ENCODE peak calls at places on chromosomes 3 and 15, in six cellular contexts. One of them, this sample, is unnamed.

GRCh38 chr3:190517696-190518095 is 3.8 kb downstream of the IL1RAP start:
- DNase-seq in mesenchymal stem cell: peak
- DNase-seq in H1: no peak
- DNase-seq in H9: no peak
- DNase-seq in neuronal stem cell: no peak
- DNase-seq in trophoblast cell: peak
- DNase-seq in this sample: peak

GRCh38 chr15:32120577-32121465 is 90.5 kb downstream of the CHRNA7 start:
- DNase-seq in neuronal stem cell: no peak
- DNase-seq in mesenchymal stem cell: no peak
- DNase-seq in H1: no peak
- DNase-seq in H9: no peak
- DNase-seq in trophoblast cell: no peak
- DNase-seq in this sample: no peak

GRCh38 chr3:127784865-127785710 is 37.2 kb downstream of the MGLL start:
- DNase-seq in H9: no peak
- DNase-seq in neuronal stem cell: no peak
- DNase-seq in mesenchymal stem cell: no peak
- DNase-seq in trophoblast cell: no peak
- DNase-seq in H1: no peak
- DNase-seq in this sample: no peak

GRCh38 chr15:32670624-32671022 is 29.1 kb downstream of the SCG5 start:
- DNase-seq in trophoblast cell: no peak
- DNase-seq in mesenchymal stem cell: no peak
- DNase-seq in H1: no peak
- DNase-seq in H9: no peak
- DNase-seq in neuronal stem cell: no peak
- DNase-seq in this sample: no peak

GRCh38 chr3:61253756-61254155 is 2.5 kb upstream of the FHIT start:
- DNase-seq in neuronal stem cell: no peak
- DNase-seq in mesenchymal stem cell: no peak
- DNase-seq in H1: no peak
- DNase-seq in trophoblast cell: no peak
- DNase-seq in H9: no peak
- DNase-seq in this sample: no peak

GRCh38 chr3:52203701-52204100 is 5.7 kb downstream of the ALAS1 start:
- DNase-seq in neuronal stem cell: no peak
- DNase-seq in mesenchymal stem cell: no peak
- DNase-seq in H9: no peak
- DNase-seq in trophoblast cell: no peak
- DNase-seq in H1: no peak
- DNase-seq in this sample: no peak

GRCh38 chr15:77510066-77511044 is 89.7 kb downstream of the HMG20A start:
- DNase-seq in trophoblast cell: no peak
- DNase-seq in H9: peak
- DNase-seq in H1: peak
- DNase-seq in mesenchymal stem cell: no peak
- DNase-seq in neuronal stem cell: no peak
- DNase-seq in this sample: no peak

GRCh38 chr3:65604863-65605526 is 433.7 kb downstream of the MAGI1 start:
- DNase-seq in H1: no peak
- DNase-seq in mesenchymal stem cell: peak
- DNase-seq in H9: no peak
- DNase-seq in trophoblast cell: peak
- DNase-seq in neuronal stem cell: no peak
- DNase-seq in this sample: peak

GRCh38 chr3:157123621-157124020 is 36.3 kb downstream of the CCNL1 start:
- DNase-seq in H1: no peak
- DNase-seq in neuronal stem cell: no peak
- DNase-seq in trophoblast cell: no peak
- DNase-seq in H9: no peak
- DNase-seq in mesenchymal stem cell: no peak
- DNase-seq in this sample: peak

GRCh38 chr3:70871909-70872656 is 559.6 kb upstream of the MDFIC2 start:
- DNase-seq in trophoblast cell: peak
- DNase-seq in neuronal stem cell: no peak
- DNase-seq in H1: no peak
- DNase-seq in mesenchymal stem cell: peak
- DNase-seq in H9: no peak
- DNase-seq in this sample: peak

GRCh38 chr15:79091204-79091867 is 756 bp upstream of the RASGRF1 start:
- DNase-seq in neuronal stem cell: peak
- DNase-seq in mesenchymal stem cell: peak
- DNase-seq in H1: peak
- DNase-seq in trophoblast cell: peak
- DNase-seq in H9: peak
- DNase-seq in this sample: peak

GRCh38 chr3:192467230-192468186 is 259.8 kb downstream of the FGF12 start:
- DNase-seq in trophoblast cell: peak
- DNase-seq in H1: peak
- DNase-seq in H9: peak
- DNase-seq in neuronal stem cell: peak
- DNase-seq in mesenchymal stem cell: peak
- DNase-seq in this sample: peak

GRCh38 chr15:39785139-39785538 is 2.5 kb upstream of the FSIP1 start:
- DNase-seq in trophoblast cell: no peak
- DNase-seq in mesenchymal stem cell: no peak
- DNase-seq in neuronal stem cell: no peak
- DNase-seq in H9: no peak
- DNase-seq in H1: no peak
- DNase-seq in this sample: no peak

GRCh38 chr15:31260646-31261265 is 65.9 kb upstream of the KLF13 start:
- DNase-seq in H9: peak
- DNase-seq in H1: no peak
- DNase-seq in mesenchymal stem cell: no peak
- DNase-seq in neuronal stem cell: no peak
- DNase-seq in trophoblast cell: no peak
- DNase-seq in this sample: no peak

GRCh38 chr3:112042842-112043280 is 8.3 kb downstream of the TMPRSS7 start:
- DNase-seq in trophoblast cell: no peak
- DNase-seq in mesenchymal stem cell: no peak
- DNase-seq in H1: no peak
- DNase-seq in neuronal stem cell: no peak
- DNase-seq in H9: no peak
- DNase-seq in this sample: no peak

GRCh38 chr3:23889950-23890349 is 26.8 kb downstream of the NKIRAS1 start:
- DNase-seq in H9: no peak
- DNase-seq in H1: no peak
- DNase-seq in trophoblast cell: no peak
- DNase-seq in mesenchymal stem cell: no peak
- DNase-seq in neuronal stem cell: no peak
- DNase-seq in this sample: no peak

GRCh38 chr3:23885210-23885609 is 31.6 kb downstream of the NKIRAS1 start:
- DNase-seq in H9: no peak
- DNase-seq in neuronal stem cell: no peak
- DNase-seq in H1: no peak
- DNase-seq in trophoblast cell: peak
- DNase-seq in mesenchymal stem cell: no peak
- DNase-seq in this sample: no peak

GRCh38 chr3:23886311-23886710 is 30.5 kb downstream of the NKIRAS1 start:
- DNase-seq in H1: no peak
- DNase-seq in H9: no peak
- DNase-seq in neuronal stem cell: no peak
- DNase-seq in trophoblast cell: no peak
- DNase-seq in mesenchymal stem cell: no peak
- DNase-seq in this sample: no peak

GRCh38 chr3:23888617-23889228 is 28.1 kb downstream of the NKIRAS1 start:
- DNase-seq in H9: no peak
- DNase-seq in mesenchymal stem cell: peak
- DNase-seq in trophoblast cell: peak
- DNase-seq in H1: no peak
- DNase-seq in neuronal stem cell: no peak
- DNase-seq in this sample: peak

DNA sequence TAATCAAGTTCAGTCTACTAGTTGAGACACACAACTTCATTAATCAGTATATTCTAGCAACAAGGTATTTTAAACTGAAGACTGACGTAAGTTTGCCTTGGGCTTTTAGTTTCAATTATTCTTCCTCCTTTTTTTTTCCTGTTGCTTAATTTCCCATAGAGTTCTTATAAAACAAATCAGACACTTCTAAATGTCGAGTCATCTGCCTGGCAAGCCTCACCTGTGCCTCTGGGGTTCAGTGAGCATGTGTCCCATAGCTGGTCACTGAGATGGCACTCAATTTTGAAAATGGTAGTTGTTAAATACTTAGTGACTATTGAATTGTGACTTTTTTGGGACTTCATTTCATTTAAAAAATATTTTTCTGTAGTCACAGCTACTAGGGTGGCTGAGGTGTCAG is 27.4 kb downstream of the NKIRAS1 start:
- DNase-seq in neuronal stem cell: no peak
- DNase-seq in H1: no peak
- DNase-seq in H9: no peak
- DNase-seq in trophoblast cell: no peak
- DNase-seq in mesenchymal stem cell: no peak
- DNase-seq in this sample: no peak
- H3K14ac ChIP-seq in neuronal stem cell: no peak
- H3K14ac ChIP-seq in H1: no peak
- H3K14ac ChIP-seq in H9: no peak
- H3K14ac ChIP-seq in trophoblast cell: no peak
- H3K14ac ChIP-seq in mesenchymal stem cell: no peak
- H3K14ac ChIP-seq in this sample: no peak

DNA sequence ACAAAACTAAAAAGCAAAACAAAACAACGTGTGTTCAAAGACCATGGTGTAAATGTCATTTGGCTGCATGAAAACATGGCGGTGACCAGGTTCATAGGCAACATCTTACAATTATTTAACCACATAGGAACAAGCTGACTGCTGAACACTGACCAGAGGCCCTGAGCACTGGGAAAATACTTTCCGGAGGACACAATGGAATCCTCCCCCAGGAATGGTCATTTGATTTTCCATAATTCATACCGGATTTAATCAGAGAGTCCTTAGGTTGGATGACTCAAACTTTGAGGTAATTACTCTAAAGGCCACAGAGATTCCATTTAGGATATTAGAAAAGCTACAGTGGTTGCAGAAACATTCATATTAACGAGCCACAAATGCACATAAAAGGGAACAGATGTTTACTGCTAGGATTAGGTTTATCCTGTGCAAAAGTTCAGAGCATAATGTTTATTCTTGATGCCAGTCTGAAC is 254.7 kb downstream of the NR1D2 start:
- DNase-seq in H9: no peak
- DNase-seq in neuronal stem cell: no peak
- DNase-seq in H1: no peak
- DNase-seq in mesenchymal stem cell: peak
- DNase-seq in trophoblast cell: no peak
- DNase-seq in this sample: no peak
- H3K14ac ChIP-seq in H9: no peak
- H3K14ac ChIP-seq in neuronal stem cell: no peak
- H3K14ac ChIP-seq in H1: no peak
- H3K14ac ChIP-seq in mesenchymal stem cell: no peak
- H3K14ac ChIP-seq in trophoblast cell: no peak
- H3K14ac ChIP-seq in this sample: no peak

GRCh38 chr3:2247831-2248230 is 149.2 kb downstream of the CNTN4 start:
- DNase-seq in neuronal stem cell: no peak
- DNase-seq in mesenchymal stem cell: no peak
- DNase-seq in H9: no peak
- DNase-seq in H1: no peak
- DNase-seq in trophoblast cell: no peak
- DNase-seq in this sample: no peak
- H3K14ac ChIP-seq in neuronal stem cell: no peak
- H3K14ac ChIP-seq in mesenchymal stem cell: no peak
- H3K14ac ChIP-seq in H9: no peak
- H3K14ac ChIP-seq in H1: no peak
- H3K14ac ChIP-seq in trophoblast cell: no peak
- H3K14ac ChIP-seq in this sample: no peak

GRCh38 chr3:63578858-63579257 is 73.6 kb upstream of the SNTN start:
- DNase-seq in neuronal stem cell: no peak
- DNase-seq in H1: no peak
- DNase-seq in trophoblast cell: no peak
- DNase-seq in mesenchymal stem cell: no peak
- DNase-seq in H9: no peak
- DNase-seq in this sample: no peak
- H3K14ac ChIP-seq in neuronal stem cell: no peak
- H3K14ac ChIP-seq in H1: no peak
- H3K14ac ChIP-seq in trophoblast cell: no peak
- H3K14ac ChIP-seq in mesenchymal stem cell: no peak
- H3K14ac ChIP-seq in H9: no peak
- H3K14ac ChIP-seq in this sample: no peak

This sample was measured in IMR-90.